ENCODE peak calls at places on chromosomes 6 and 20, in four cellular contexts. One of them, this sample, is unnamed.

GRCh38 chr6:3159805-3160781 is 2.7 kb upstream of the TUBB2A start:
- DNase-seq in BE2C: no peak
- DNase-seq in stimulated activated CD8-positive, alpha-beta memory T cell treated with anti-CD3 and anti-CD28 coated beads, Interleukin-7, amount 100 ng/mL, for 1 hour: peak; percentile 37
- DNase-seq in aorta: no peak
- DNase-seq in this sample: peak; percentile 62

GRCh38 chr20:54173653-54174451 is at the start of gene CYP24A1:
- DNase-seq in aorta: no peak
- DNase-seq in BE2C: no peak
- DNase-seq in stimulated activated CD8-positive, alpha-beta memory T cell treated with anti-CD3 and anti-CD28 coated beads, Interleukin-7, amount 100 ng/mL, for 1 hour: no peak
- DNase-seq in this sample: no peak

GRCh38 chr6:123636771-123637170 is at the start of gene TRDN:
- DNase-seq in aorta: no peak
- DNase-seq in stimulated activated CD8-positive, alpha-beta memory T cell treated with anti-CD3 and anti-CD28 coated beads, Interleukin-7, amount 100 ng/mL, for 1 hour: no peak
- DNase-seq in BE2C: no peak
- DNase-seq in this sample: no peak

GRCh38 chr6:77245026-77245425 is 218.3 kb downstream of the HTR1B start:
- DNase-seq in aorta: no peak
- DNase-seq in stimulated activated CD8-positive, alpha-beta memory T cell treated with anti-CD3 and anti-CD28 coated beads, Interleukin-7, amount 100 ng/mL, for 1 hour: no peak
- DNase-seq in BE2C: no peak
- DNase-seq in this sample: no peak

GRCh38 chr6:168128006-168128630 is 49.1 kb upstream of the FRMD1 start:
- DNase-seq in aorta: no peak
- DNase-seq in BE2C: no peak
- DNase-seq in stimulated activated CD8-positive, alpha-beta memory T cell treated with anti-CD3 and anti-CD28 coated beads, Interleukin-7, amount 100 ng/mL, for 1 hour: no peak
- DNase-seq in this sample: no peak

GRCh38 chr6:9848094-9848493 is 566.8 kb downstream of the TFAP2A start:
- DNase-seq in BE2C: no peak
- DNase-seq in stimulated activated CD8-positive, alpha-beta memory T cell treated with anti-CD3 and anti-CD28 coated beads, Interleukin-7, amount 100 ng/mL, for 1 hour: no peak
- DNase-seq in aorta: no peak
- DNase-seq in this sample: no peak

GRCh38 chr6:4396032-4396431 is 260.7 kb upstream of the ECI2 start:
- DNase-seq in stimulated activated CD8-positive, alpha-beta memory T cell treated with anti-CD3 and anti-CD28 coated beads, Interleukin-7, amount 100 ng/mL, for 1 hour: no peak
- DNase-seq in BE2C: no peak
- DNase-seq in aorta: no peak
- DNase-seq in this sample: no peak

GRCh38 chr6:21367649-21368154 is 225.8 kb upstream of the SOX4 start:
- DNase-seq in stimulated activated CD8-positive, alpha-beta memory T cell treated with anti-CD3 and anti-CD28 coated beads, Interleukin-7, amount 100 ng/mL, for 1 hour: no peak
- DNase-seq in aorta: no peak
- DNase-seq in BE2C: no peak
- DNase-seq in this sample: no peak

GRCh38 chr20:39004508-39004907 is 42.4 kb downstream of the DHX35 start:
- DNase-seq in stimulated activated CD8-positive, alpha-beta memory T cell treated with anti-CD3 and anti-CD28 coated beads, Interleukin-7, amount 100 ng/mL, for 1 hour: no peak
- DNase-seq in aorta: no peak
- DNase-seq in BE2C: no peak
- DNase-seq in this sample: no peak

GRCh38 chr20:24778585-24779031 is 170.5 kb upstream of the CST7 start:
- DNase-seq in BE2C: no peak
- DNase-seq in aorta: no peak
- DNase-seq in stimulated activated CD8-positive, alpha-beta memory T cell treated with anti-CD3 and anti-CD28 coated beads, Interleukin-7, amount 100 ng/mL, for 1 hour: no peak
- DNase-seq in this sample: no peak

GRCh38 chr20:38932457-38933120 is 6.4 kb downstream of the FAM83D start:
- DNase-seq in stimulated activated CD8-positive, alpha-beta memory T cell treated with anti-CD3 and anti-CD28 coated beads, Interleukin-7, amount 100 ng/mL, for 1 hour: no peak
- DNase-seq in BE2C: no peak
- DNase-seq in aorta: no peak
- DNase-seq in this sample: no peak

GRCh38 chr6:128074561-128074960 is 173.7 kb upstream of the THEMIS start:
- DNase-seq in BE2C: no peak
- DNase-seq in stimulated activated CD8-positive, alpha-beta memory T cell treated with anti-CD3 and anti-CD28 coated beads, Interleukin-7, amount 100 ng/mL, for 1 hour: no peak
- DNase-seq in aorta: no peak
- DNase-seq in this sample: no peak

GRCh38 chr6:11212625-11213024 is 19.8 kb downstream of the NEDD9 start:
- DNase-seq in stimulated activated CD8-positive, alpha-beta memory T cell treated with anti-CD3 and anti-CD28 coated beads, Interleukin-7, amount 100 ng/mL, for 1 hour: no peak
- DNase-seq in BE2C: no peak
- DNase-seq in aorta: peak; percentile 74
- DNase-seq in this sample: no peak

GRCh38 chr20:49091104-49091503 is 45.0 kb downstream of the CSE1L start:
- DNase-seq in stimulated activated CD8-positive, alpha-beta memory T cell treated with anti-CD3 and anti-CD28 coated beads, Interleukin-7, amount 100 ng/mL, for 1 hour: no peak
- DNase-seq in BE2C: no peak
- DNase-seq in aorta: no peak
- DNase-seq in this sample: no peak

GRCh38 chr6:141153563-141153962 is 979.2 kb upstream of the GJE1 start:
- DNase-seq in aorta: no peak
- DNase-seq in BE2C: no peak
- DNase-seq in stimulated activated CD8-positive, alpha-beta memory T cell treated with anti-CD3 and anti-CD28 coated beads, Interleukin-7, amount 100 ng/mL, for 1 hour: no peak
- DNase-seq in this sample: no peak

GRCh38 chr20:57059055-57059617 is 207.3 kb downstream of the BMP7 start:
- DNase-seq in BE2C: no peak
- DNase-seq in aorta: no peak
- DNase-seq in stimulated activated CD8-positive, alpha-beta memory T cell treated with anti-CD3 and anti-CD28 coated beads, Interleukin-7, amount 100 ng/mL, for 1 hour: no peak
- DNase-seq in this sample: no peak

GRCh38 chr20:33837096-33837830 is 26.1 kb downstream of the CHMP4B start:
- DNase-seq in aorta: no peak
- DNase-seq in BE2C: no peak
- DNase-seq in stimulated activated CD8-positive, alpha-beta memory T cell treated with anti-CD3 and anti-CD28 coated beads, Interleukin-7, amount 100 ng/mL, for 1 hour: no peak
- DNase-seq in this sample: no peak

GRCh38 chr20:5504061-5504739 is 187.4 kb upstream of the PROKR2 start:
- DNase-seq in aorta: peak; percentile 71
- DNase-seq in stimulated activated CD8-positive, alpha-beta memory T cell treated with anti-CD3 and anti-CD28 coated beads, Interleukin-7, amount 100 ng/mL, for 1 hour: no peak
- DNase-seq in BE2C: peak; percentile 77
- DNase-seq in this sample: no peak

GRCh38 chr6:155495011-155495768 is 39.6 kb upstream of the NOX3 start:
- DNase-seq in stimulated activated CD8-positive, alpha-beta memory T cell treated with anti-CD3 and anti-CD28 coated beads, Interleukin-7, amount 100 ng/mL, for 1 hour: no peak
- DNase-seq in aorta: peak; percentile 52
- DNase-seq in BE2C: peak; percentile 57
- DNase-seq in this sample: no peak